ENCODE peak calls at places on chromosomes 16 and 17, in nine cellular contexts. V is osteoblast; Z is NCI-H510A; U is activated CD4-positive, CD25-positive, alpha-beta regulatory T cell; S is T-helper 9 cell; K is SK-N-DZ; A is thoracic aorta; N is EL; I is HFFc6. H is an unnamed sample.

GRCh38 chr17:42249681-42250446 is 26.3 kb downstream of the STAT5B start:
- DNase-seq in V (no peak), Z (no peak), U (no peak), S (no peak), K (no peak), A (no peak), N (no peak), I (no peak), H (no peak)

GRCh38 chr16:57863434-57864160 is 61.3 kb upstream of the KIFC3 start:
- DNase-seq in V (peak), Z (no peak), U (no peak), S (no peak), K (no peak), A (peak), N (peak), I (peak), H (peak)

GRCh38 chr16:66278111-66278531 is 88.4 kb upstream of the CDH5 start:
- DNase-seq in V (no peak), Z (peak), U (no peak), S (no peak), K (no peak), A (no peak), N (no peak), I (no peak), H (no peak)

GRCh38 chr16:58077796-58078195 is 51.4 kb downstream of the CFAP20 start:
- DNase-seq in V (no peak), Z (no peak), U (no peak), S (no peak), K (no peak), A (no peak), N (no peak), I (no peak), H (no peak)

GRCh38 chr16:68287276-68288251 is 23.2 kb downstream of the SLC7A6OS start:
- DNase-seq in V (peak), Z (no peak), U (peak), S (peak), K (no peak), A (peak), N (peak), I (peak), H (peak)

GRCh38 chr17:6843241-6843890 is 11.8 kb upstream of the TEKT1 start:
- DNase-seq in V (no peak), Z (no peak), U (no peak), S (no peak), K (peak), A (no peak), N (peak), I (peak), H (peak)

GRCh38 chr17:63171428-63172205 is 205.6 kb downstream of the TANC2 start:
- DNase-seq in V (peak), Z (no peak), U (no peak), S (no peak), K (no peak), A (no peak), N (peak), I (peak), H (peak)

GRCh38 chr17:48492401-48493298 is 38.2 kb downstream of the HOXB1 start:
- DNase-seq in V (peak), Z (peak), U (peak), S (peak), K (no peak), A (peak), N (peak), I (peak), H (peak)

H was measured in stromal cell of bone marrow.